ENCODE peak calls at places on chromosome 9, in six cellular contexts. One of them, this sample, is unnamed.

GRCh38 chr9:127714916-127715442 is 484 bp downstream of the PTRH1 start:
- DNase-seq in pancreas: no peak
- DNase-seq in CD14-positive monocyte: no peak
- DNase-seq in OCI-LY7: no peak
- DNase-seq in IMR-90: no peak
- DNase-seq in MM.1S: peak
- DNase-seq in this sample: no peak

GRCh38 chr9:135221576-135221950 is 134.1 kb downstream of the OLFM1 start:
- DNase-seq in pancreas: no peak
- DNase-seq in CD14-positive monocyte: no peak
- DNase-seq in OCI-LY7: no peak
- DNase-seq in IMR-90: no peak
- DNase-seq in MM.1S: no peak
- DNase-seq in this sample: no peak

GRCh38 chr9:19020886-19021285 is 12.1 kb downstream of the SAXO1 start:
- DNase-seq in pancreas: no peak
- DNase-seq in CD14-positive monocyte: no peak
- DNase-seq in OCI-LY7: no peak
- DNase-seq in IMR-90: no peak
- DNase-seq in MM.1S: no peak
- DNase-seq in this sample: no peak

GRCh38 chr9:115111854-115112253 is 6.1 kb downstream of the TNC start:
- DNase-seq in pancreas: no peak
- DNase-seq in CD14-positive monocyte: no peak
- DNase-seq in OCI-LY7: no peak
- DNase-seq in IMR-90: no peak
- DNase-seq in MM.1S: no peak
- DNase-seq in this sample: no peak

GRCh38 chr9:76638001-76638400 is 126.2 kb upstream of the PCA3 start:
- DNase-seq in pancreas: no peak
- DNase-seq in CD14-positive monocyte: no peak
- DNase-seq in OCI-LY7: no peak
- DNase-seq in IMR-90: no peak
- DNase-seq in MM.1S: no peak
- DNase-seq in this sample: no peak

GRCh38 chr9:36398745-36399144 is 1.3 kb downstream of the RNF38 start:
- DNase-seq in pancreas: no peak
- DNase-seq in CD14-positive monocyte: no peak
- DNase-seq in OCI-LY7: no peak
- DNase-seq in IMR-90: peak
- DNase-seq in MM.1S: no peak
- DNase-seq in this sample: no peak

GRCh38 chr9:129624947-129625346 is 1.0 kb upstream of the NTMT1 start:
- DNase-seq in pancreas: no peak
- DNase-seq in CD14-positive monocyte: no peak
- DNase-seq in OCI-LY7: peak
- DNase-seq in IMR-90: peak
- DNase-seq in MM.1S: no peak
- DNase-seq in this sample: peak

GRCh38 chr9:4435197-4435596 is 55.1 kb upstream of the SLC1A1 start:
- DNase-seq in pancreas: no peak
- DNase-seq in CD14-positive monocyte: no peak
- DNase-seq in OCI-LY7: no peak
- DNase-seq in IMR-90: peak
- DNase-seq in MM.1S: no peak
- DNase-seq in this sample: no peak

GRCh38 chr9:98215821-98216220 is 23.4 kb upstream of the CORO2A start:
- DNase-seq in pancreas: no peak
- DNase-seq in CD14-positive monocyte: no peak
- DNase-seq in OCI-LY7: peak
- DNase-seq in IMR-90: no peak
- DNase-seq in MM.1S: no peak
- DNase-seq in this sample: no peak

GRCh38 chr9:69027355-69028097 is 8.0 kb upstream of the FXN start:
- DNase-seq in pancreas: no peak
- DNase-seq in CD14-positive monocyte: no peak
- DNase-seq in OCI-LY7: peak
- DNase-seq in IMR-90: peak
- DNase-seq in MM.1S: peak
- DNase-seq in this sample: peak

GRCh38 chr9:76216161-76216649 is 178.0 kb downstream of the RFK start:
- DNase-seq in pancreas: no peak
- DNase-seq in CD14-positive monocyte: no peak
- DNase-seq in OCI-LY7: no peak
- DNase-seq in IMR-90: peak
- DNase-seq in MM.1S: no peak
- DNase-seq in this sample: no peak

GRCh38 chr9:131651160-131651559 is 88.7 kb downstream of the RAPGEF1 start:
- DNase-seq in pancreas: no peak
- DNase-seq in CD14-positive monocyte: no peak
- DNase-seq in OCI-LY7: no peak
- DNase-seq in IMR-90: no peak
- DNase-seq in MM.1S: no peak
- DNase-seq in this sample: no peak

GRCh38 chr9:16191691-16192402 is 639.0 kb downstream of the CCDC171 start:
- DNase-seq in pancreas: peak
- DNase-seq in CD14-positive monocyte: no peak
- DNase-seq in OCI-LY7: peak
- DNase-seq in IMR-90: peak
- DNase-seq in MM.1S: peak
- DNase-seq in this sample: peak

GRCh38 chr9:92739346-92740014 is 25.2 kb downstream of the BICD2 start:
- DNase-seq in pancreas: no peak
- DNase-seq in CD14-positive monocyte: no peak
- DNase-seq in OCI-LY7: no peak
- DNase-seq in IMR-90: no peak
- DNase-seq in MM.1S: no peak
- DNase-seq in this sample: no peak

GRCh38 chr9:38368731-38369130 is 23.8 kb upstream of the ALDH1B1 start:
- DNase-seq in pancreas: no peak
- DNase-seq in CD14-positive monocyte: no peak
- DNase-seq in OCI-LY7: no peak
- DNase-seq in IMR-90: no peak
- DNase-seq in MM.1S: no peak
- DNase-seq in this sample: no peak

GRCh38 chr9:122159026-122159924 is at the start of the genes MORN5 and NDUFA8:
- DNase-seq in pancreas: peak
- DNase-seq in CD14-positive monocyte: peak
- DNase-seq in OCI-LY7: peak
- DNase-seq in IMR-90: peak
- DNase-seq in MM.1S: peak
- DNase-seq in this sample: peak

GRCh38 chr9:124124729-124125589 is 113.4 kb downstream of the LHX2 start:
- DNase-seq in pancreas: no peak
- DNase-seq in CD14-positive monocyte: no peak
- DNase-seq in OCI-LY7: no peak
- DNase-seq in IMR-90: no peak
- DNase-seq in MM.1S: no peak
- DNase-seq in this sample: no peak

GRCh38 chr9:89880161-89880560 is 275.3 kb downstream of the GADD45G start:
- DNase-seq in pancreas: no peak
- DNase-seq in CD14-positive monocyte: no peak
- DNase-seq in OCI-LY7: no peak
- DNase-seq in IMR-90: no peak
- DNase-seq in MM.1S: no peak
- DNase-seq in this sample: no peak

GRCh38 chr9:136296434-136297015 is 7.4 kb downstream of the CCDC187 start:
- DNase-seq in pancreas: peak
- DNase-seq in CD14-positive monocyte: no peak
- DNase-seq in OCI-LY7: no peak
- DNase-seq in IMR-90: no peak
- DNase-seq in MM.1S: no peak
- DNase-seq in this sample: no peak

GRCh38 chr9:69260161-69260560 is 64.9 kb upstream of the ENTREP1 start:
- DNase-seq in pancreas: no peak
- DNase-seq in CD14-positive monocyte: no peak
- DNase-seq in OCI-LY7: no peak
- DNase-seq in IMR-90: no peak
- DNase-seq in MM.1S: no peak
- DNase-seq in this sample: no peak

GRCh38 chr9:28916348-28916747 is 1343.1 kb upstream of the C9orf72 start:
- DNase-seq in pancreas: no peak
- DNase-seq in CD14-positive monocyte: no peak
- DNase-seq in OCI-LY7: no peak
- DNase-seq in IMR-90: no peak
- DNase-seq in MM.1S: no peak
- DNase-seq in this sample: no peak

GRCh38 chr9:131474711-131475110 is 28.0 kb upstream of the POMT1 start:
- DNase-seq in pancreas: no peak
- DNase-seq in CD14-positive monocyte: peak
- DNase-seq in OCI-LY7: no peak
- DNase-seq in IMR-90: no peak
- DNase-seq in MM.1S: no peak
- DNase-seq in this sample: no peak

GRCh38 chr9:38160613-38161215 is 91.7 kb upstream of the SHB start:
- DNase-seq in pancreas: peak
- DNase-seq in CD14-positive monocyte: no peak
- DNase-seq in OCI-LY7: peak
- DNase-seq in IMR-90: peak
- DNase-seq in MM.1S: peak
- DNase-seq in this sample: peak

GRCh38 chr9:18544456-18544855 is 70.5 kb downstream of the ADAMTSL1 start:
- DNase-seq in pancreas: no peak
- DNase-seq in CD14-positive monocyte: no peak
- DNase-seq in OCI-LY7: no peak
- DNase-seq in IMR-90: no peak
- DNase-seq in MM.1S: no peak
- DNase-seq in this sample: no peak

GRCh38 chr9:100213730-100214477 is 114.9 kb downstream of the INVS start:
- DNase-seq in pancreas: no peak
- DNase-seq in CD14-positive monocyte: no peak
- DNase-seq in OCI-LY7: no peak
- DNase-seq in IMR-90: peak
- DNase-seq in MM.1S: no peak
- DNase-seq in this sample: no peak

GRCh38 chr9:106962615-106963363 is 99.8 kb downstream of the ZNF462 start:
- DNase-seq in pancreas: no peak
- DNase-seq in CD14-positive monocyte: no peak
- DNase-seq in OCI-LY7: no peak
- DNase-seq in IMR-90: no peak
- DNase-seq in MM.1S: no peak
- DNase-seq in this sample: no peak

GRCh38 chr9:83956288-83957028 is 23.6 kb downstream of the HNRNPK start:
- DNase-seq in pancreas: peak
- DNase-seq in CD14-positive monocyte: peak
- DNase-seq in OCI-LY7: peak
- DNase-seq in IMR-90: no peak
- DNase-seq in MM.1S: peak
- DNase-seq in this sample: peak

GRCh38 chr9:4421847-4422246 is 68.4 kb upstream of the SLC1A1 start:
- DNase-seq in pancreas: no peak
- DNase-seq in CD14-positive monocyte: no peak
- DNase-seq in OCI-LY7: no peak
- DNase-seq in IMR-90: no peak
- DNase-seq in MM.1S: no peak
- DNase-seq in this sample: no peak

GRCh38 chr9:130493476-130493875 is 48.7 kb downstream of the ASS1 start:
- DNase-seq in pancreas: no peak
- DNase-seq in CD14-positive monocyte: no peak
- DNase-seq in OCI-LY7: no peak
- DNase-seq in IMR-90: no peak
- DNase-seq in MM.1S: no peak
- DNase-seq in this sample: no peak

GRCh38 chr9:89996106-89996505 is 391.3 kb downstream of the GADD45G start:
- DNase-seq in pancreas: no peak
- DNase-seq in CD14-positive monocyte: no peak
- DNase-seq in OCI-LY7: no peak
- DNase-seq in IMR-90: no peak
- DNase-seq in MM.1S: no peak
- DNase-seq in this sample: no peak

GRCh38 chr9:129954868-129955550 is 88.0 kb downstream of the FNBP1 start:
- DNase-seq in pancreas: no peak
- DNase-seq in CD14-positive monocyte: peak
- DNase-seq in OCI-LY7: peak
- DNase-seq in IMR-90: peak
- DNase-seq in MM.1S: peak
- DNase-seq in this sample: no peak

GRCh38 chr9:131402073-131402472 is 8.2 kb downstream of the PRRC2B start:
- DNase-seq in pancreas: no peak
- DNase-seq in CD14-positive monocyte: no peak
- DNase-seq in OCI-LY7: no peak
- DNase-seq in IMR-90: peak
- DNase-seq in MM.1S: no peak
- DNase-seq in this sample: no peak

GRCh38 chr9:108536836-108537601 is 318.8 kb downstream of the ACTL7B start:
- DNase-seq in pancreas: no peak
- DNase-seq in CD14-positive monocyte: no peak
- DNase-seq in OCI-LY7: no peak
- DNase-seq in IMR-90: peak
- DNase-seq in MM.1S: no peak
- DNase-seq in this sample: no peak

DNA sequence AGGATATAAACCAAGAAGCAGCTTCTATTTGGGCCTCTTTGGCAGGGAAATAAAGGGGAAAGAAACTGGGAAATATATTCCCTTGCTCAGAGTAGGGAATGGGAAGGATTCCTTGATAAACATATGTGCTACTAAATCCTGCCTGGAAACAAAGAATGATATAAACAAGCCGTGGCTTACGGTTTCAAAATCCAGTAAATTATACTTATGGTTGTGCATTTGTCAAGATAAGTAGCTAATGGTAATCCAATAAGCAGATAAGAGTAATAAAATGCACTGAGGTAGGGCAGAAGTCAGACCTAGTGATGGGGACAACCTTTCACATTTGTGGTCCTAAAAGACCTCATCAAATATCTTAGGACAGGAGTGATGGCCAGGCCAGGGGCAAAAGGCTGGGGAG is 481.7 kb downstream of the NTRK2 start:
- DNase-seq in pancreas: no peak
- DNase-seq in CD14-positive monocyte: no peak
- DNase-seq in OCI-LY7: no peak
- DNase-seq in IMR-90: no peak
- DNase-seq in MM.1S: no peak
- DNase-seq in this sample: no peak
- TF ChIP-seq CTCF in pancreas: no peak
- TF ChIP-seq CTCF in CD14-positive monocyte: no peak
- TF ChIP-seq CTCF in OCI-LY7: no peak
- TF ChIP-seq CTCF in IMR-90: no peak
- TF ChIP-seq CTCF in MM.1S: no peak
- TF ChIP-seq CTCF in this sample: no peak

GRCh38 chr9:116491219-116491618 is 195.9 kb upstream of the TRIM32 start:
- DNase-seq in pancreas: no peak
- DNase-seq in CD14-positive monocyte: no peak
- DNase-seq in OCI-LY7: no peak
- DNase-seq in IMR-90: no peak
- DNase-seq in MM.1S: no peak
- DNase-seq in this sample: no peak
- TF ChIP-seq CTCF in pancreas: no peak
- TF ChIP-seq CTCF in CD14-positive monocyte: no peak
- TF ChIP-seq CTCF in OCI-LY7: no peak
- TF ChIP-seq CTCF in IMR-90: peak
- TF ChIP-seq CTCF in MM.1S: no peak
- TF ChIP-seq CTCF in this sample: no peak

GRCh38 chr9:27787941-27788340 is 214.7 kb upstream of the C9orf72 start:
- DNase-seq in pancreas: no peak
- DNase-seq in CD14-positive monocyte: no peak
- DNase-seq in OCI-LY7: no peak
- DNase-seq in IMR-90: no peak
- DNase-seq in MM.1S: no peak
- DNase-seq in this sample: no peak
- TF ChIP-seq CTCF in pancreas: no peak
- TF ChIP-seq CTCF in CD14-positive monocyte: peak
- TF ChIP-seq CTCF in OCI-LY7: no peak
- TF ChIP-seq CTCF in IMR-90: no peak
- TF ChIP-seq CTCF in MM.1S: peak
- TF ChIP-seq CTCF in this sample: no peak

GRCh38 chr9:35071814-35072460 is 488 bp downstream of the VCP start:
- DNase-seq in pancreas: peak
- DNase-seq in CD14-positive monocyte: peak
- DNase-seq in OCI-LY7: peak
- DNase-seq in IMR-90: peak
- DNase-seq in MM.1S: peak
- DNase-seq in this sample: peak
- TF ChIP-seq CTCF in pancreas: no peak
- TF ChIP-seq CTCF in CD14-positive monocyte: peak
- TF ChIP-seq CTCF in OCI-LY7: peak
- TF ChIP-seq CTCF in IMR-90: peak
- TF ChIP-seq CTCF in MM.1S: no peak
- TF ChIP-seq CTCF in this sample: peak